ENCODE peak calls at places on chromosomes 1 and 21, in seven cellular contexts. One of them, this sample, is unnamed.
A peak's percentile ranks its signal among the peaks of the same experiment; 100 is the strongest.

GRCh38 chr21:38140192-38140905 is 116.4 kb upstream of the KCNJ15 start:
- DNase-seq in PC-3: peak; percentile 30
- DNase-seq in transverse colon: no peak
- DNase-seq in psoas muscle: peak; percentile 61
- DNase-seq in IMR-90: peak; percentile 25
- DNase-seq in brain microvascular endothelial cell: peak; percentile 4
- DNase-seq in fibroblast of lung: peak; percentile 25
- DNase-seq in this sample: peak; percentile 92

GRCh38 chr1:16243936-16244649 is 7.1 kb upstream of the CPLANE2 start:
- DNase-seq in PC-3: peak; percentile 91
- DNase-seq in transverse colon: peak; percentile 85
- DNase-seq in IMR-90: peak; percentile 81
- DNase-seq in psoas muscle: peak; percentile 83
- DNase-seq in fibroblast of lung: peak; percentile 69
- DNase-seq in brain microvascular endothelial cell: peak; percentile 72
- DNase-seq in this sample: peak; percentile 84

GRCh38 chr21:34047835-34048234 is 25.5 kb upstream of the MRPS6 start:
- DNase-seq in PC-3: no peak
- DNase-seq in fibroblast of lung: no peak
- DNase-seq in brain microvascular endothelial cell: no peak
- DNase-seq in psoas muscle: no peak
- DNase-seq in transverse colon: no peak
- DNase-seq in IMR-90: no peak
- DNase-seq in this sample: no peak

GRCh38 chr1:180213401-180214177 is 16.5 kb upstream of the LHX4 start:
- DNase-seq in brain microvascular endothelial cell: no peak
- DNase-seq in IMR-90: no peak
- DNase-seq in psoas muscle: no peak
- DNase-seq in PC-3: no peak
- DNase-seq in fibroblast of lung: peak; percentile 9
- DNase-seq in transverse colon: peak; percentile 41
- DNase-seq in this sample: peak; percentile 22

GRCh38 chr1:214165850-214166374 is 115.0 kb upstream of the SMYD2 start:
- DNase-seq in PC-3: no peak
- DNase-seq in IMR-90: no peak
- DNase-seq in fibroblast of lung: no peak
- DNase-seq in transverse colon: no peak
- DNase-seq in brain microvascular endothelial cell: no peak
- DNase-seq in psoas muscle: no peak
- DNase-seq in this sample: no peak

GRCh38 chr1:54947540-54947939 is 32.9 kb upstream of the TMEM61 start:
- DNase-seq in brain microvascular endothelial cell: no peak
- DNase-seq in fibroblast of lung: no peak
- DNase-seq in psoas muscle: no peak
- DNase-seq in transverse colon: no peak
- DNase-seq in PC-3: no peak
- DNase-seq in IMR-90: no peak
- DNase-seq in this sample: no peak

GRCh38 chr1:205739348-205740160 is 10.4 kb downstream of the NUCKS1 start:
- DNase-seq in transverse colon: no peak
- DNase-seq in PC-3: no peak
- DNase-seq in psoas muscle: no peak
- DNase-seq in fibroblast of lung: peak; percentile 69
- DNase-seq in brain microvascular endothelial cell: peak; percentile 51
- DNase-seq in IMR-90: peak; percentile 94
- DNase-seq in this sample: peak; percentile 94

GRCh38 chr1:67960766-67961165 is 89.7 kb downstream of the DIRAS3 start:
- DNase-seq in PC-3: no peak
- DNase-seq in transverse colon: no peak
- DNase-seq in fibroblast of lung: no peak
- DNase-seq in brain microvascular endothelial cell: no peak
- DNase-seq in IMR-90: no peak
- DNase-seq in psoas muscle: no peak
- DNase-seq in this sample: no peak

GRCh38 chr1:31987231-31987630 is 26.4 kb upstream of the KHDRBS1 start:
- DNase-seq in IMR-90: no peak
- DNase-seq in transverse colon: no peak
- DNase-seq in fibroblast of lung: no peak
- DNase-seq in PC-3: no peak
- DNase-seq in psoas muscle: no peak
- DNase-seq in brain microvascular endothelial cell: no peak
- DNase-seq in this sample: no peak

GRCh38 chr1:238143038-238143437 is 252.3 kb upstream of the ZP4 start:
- DNase-seq in brain microvascular endothelial cell: no peak
- DNase-seq in IMR-90: no peak
- DNase-seq in fibroblast of lung: no peak
- DNase-seq in psoas muscle: no peak
- DNase-seq in PC-3: no peak
- DNase-seq in transverse colon: no peak
- DNase-seq in this sample: no peak
- TF ChIP-seq CTCF in brain microvascular endothelial cell: no peak
- TF ChIP-seq CTCF in IMR-90: no peak
- TF ChIP-seq CTCF in fibroblast of lung: no peak
- TF ChIP-seq CTCF in psoas muscle: no peak
- TF ChIP-seq CTCF in PC-3: no peak
- TF ChIP-seq CTCF in transverse colon: no peak
- TF ChIP-seq CTCF in this sample: no peak

GRCh38 chr1:11281518-11282331 is 8.7 kb downstream of the UBIAD1 start:
- DNase-seq in transverse colon: no peak
- DNase-seq in brain microvascular endothelial cell: peak; percentile 66
- DNase-seq in psoas muscle: no peak
- DNase-seq in PC-3: peak; percentile 58
- DNase-seq in IMR-90: peak; percentile 98
- DNase-seq in fibroblast of lung: peak; percentile 94
- DNase-seq in this sample: peak; percentile 86
- H3K4me3 ChIP-seq in transverse colon: no peak overlapping the region
- H3K4me3 ChIP-seq in brain microvascular endothelial cell: no peak overlapping the region
- H3K4me3 ChIP-seq in psoas muscle: no peak overlapping the region
- H3K4me3 ChIP-seq in PC-3: no peak overlapping the region
- H3K4me3 ChIP-seq in IMR-90: no peak overlapping the region
- H3K4me3 ChIP-seq in fibroblast of lung: no peak overlapping the region
- H3K4me3 ChIP-seq in this sample: no peak overlapping the region

DNA sequence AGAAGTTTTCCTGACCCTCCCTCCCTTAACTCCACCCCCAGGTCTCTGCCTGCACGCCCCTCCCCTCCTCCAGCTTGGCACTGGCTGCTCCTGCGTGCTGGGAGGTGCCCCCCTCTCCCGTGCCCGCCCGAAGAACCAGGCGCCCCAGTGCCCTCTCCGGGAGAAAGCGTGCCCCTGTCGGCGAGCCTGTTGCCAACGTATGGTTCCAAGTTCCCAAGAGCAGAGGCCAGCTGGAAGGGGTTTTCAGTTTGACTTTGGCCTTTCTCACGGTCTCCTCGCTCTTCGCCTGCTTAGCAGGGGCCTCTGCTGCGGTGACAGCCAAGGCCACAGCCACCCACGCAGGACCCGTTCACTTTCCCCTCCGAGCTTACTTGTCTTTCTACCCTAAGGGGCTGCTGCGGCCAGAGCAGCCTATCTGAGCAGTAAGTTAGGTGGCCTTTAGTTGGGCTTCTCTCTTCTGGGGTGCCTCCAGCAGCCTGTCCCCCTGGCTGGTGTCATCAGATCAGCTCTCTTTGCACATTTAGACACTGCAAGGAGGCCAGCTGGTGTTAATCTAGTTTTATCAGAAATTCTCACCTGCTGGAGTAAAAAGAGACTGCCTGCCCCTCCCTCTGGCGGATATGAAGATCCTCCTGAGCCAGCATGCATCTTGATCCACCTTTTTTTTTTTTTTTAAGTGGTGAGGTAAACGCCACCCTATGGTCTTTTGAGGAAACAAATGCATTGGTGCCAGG is 1.5 kb downstream of the STUM start:
- DNase-seq in fibroblast of lung: no peak
- DNase-seq in psoas muscle: peak; percentile 74
- DNase-seq in transverse colon: peak; percentile 59
- DNase-seq in PC-3: peak; percentile 62
- DNase-seq in brain microvascular endothelial cell: no peak
- DNase-seq in IMR-90: no peak
- DNase-seq in this sample: no peak
- TF ChIP-seq CTCF in fibroblast of lung: no peak
- TF ChIP-seq CTCF in psoas muscle: no peak
- TF ChIP-seq CTCF in transverse colon: no peak
- TF ChIP-seq CTCF in PC-3: peak; percentile 60
- TF ChIP-seq CTCF in brain microvascular endothelial cell: peak; percentile 12
- TF ChIP-seq CTCF in IMR-90: no peak
- TF ChIP-seq CTCF in this sample: peak; percentile 7

GRCh38 chr1:203268901-203269653 is 36.2 kb upstream of the BTG2 start:
- DNase-seq in fibroblast of lung: peak; percentile 64
- DNase-seq in IMR-90: peak; percentile 77
- DNase-seq in transverse colon: no peak
- DNase-seq in PC-3: peak; percentile 86
- DNase-seq in psoas muscle: no peak
- DNase-seq in brain microvascular endothelial cell: peak; percentile 73
- DNase-seq in this sample: peak; percentile 78

GRCh38 chr1:203269654-203270020 is 35.7 kb upstream of the BTG2 start:
- DNase-seq in psoas muscle: no peak
- DNase-seq in fibroblast of lung: no peak
- DNase-seq in IMR-90: no peak
- DNase-seq in brain microvascular endothelial cell: no peak
- DNase-seq in transverse colon: no peak
- DNase-seq in PC-3: no peak
- DNase-seq in this sample: no peak

GRCh38 chr1:203265541-203265940 is 36.1 kb upstream of the CHIT1 start:
- DNase-seq in psoas muscle: no peak
- DNase-seq in transverse colon: no peak
- DNase-seq in brain microvascular endothelial cell: no peak
- DNase-seq in PC-3: peak; percentile 35
- DNase-seq in fibroblast of lung: no peak
- DNase-seq in IMR-90: no peak
- DNase-seq in this sample: no peak

GRCh38 chr1:203267347-203267846 is 37.9 kb upstream of the BTG2 start:
- DNase-seq in brain microvascular endothelial cell: peak; percentile 73
- DNase-seq in transverse colon: peak; percentile 90
- DNase-seq in PC-3: peak; percentile 98
- DNase-seq in IMR-90: peak; percentile 78
- DNase-seq in psoas muscle: peak; percentile 91
- DNase-seq in fibroblast of lung: peak; percentile 76
- DNase-seq in this sample: peak; percentile 91

DNA sequence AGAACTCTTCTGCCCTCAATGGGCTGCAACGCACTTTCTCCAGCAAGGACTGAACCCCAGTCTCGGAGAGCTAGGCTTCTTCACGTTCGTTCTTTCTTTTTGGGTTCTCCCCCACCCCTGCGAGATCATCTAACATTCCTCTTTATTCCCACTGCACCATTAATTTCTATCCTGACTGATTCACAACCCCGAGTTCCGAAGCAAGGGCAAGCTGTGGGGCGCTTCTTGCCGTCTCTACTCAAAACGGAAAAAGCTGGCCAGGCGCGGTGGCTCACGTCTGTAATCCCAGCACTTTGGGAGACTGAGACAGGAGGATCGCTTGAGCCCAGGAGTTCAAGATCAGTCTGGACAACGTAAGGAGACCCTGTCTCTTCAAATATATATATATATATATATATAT is 37.4 kb upstream of the BTG2 start:
- DNase-seq in brain microvascular endothelial cell: no peak
- DNase-seq in PC-3: no peak
- DNase-seq in IMR-90: no peak
- DNase-seq in psoas muscle: no peak
- DNase-seq in transverse colon: no peak
- DNase-seq in fibroblast of lung: no peak
- DNase-seq in this sample: no peak
- H3K4me3 ChIP-seq in brain microvascular endothelial cell: peak overlapping the region; percentile 63
- H3K4me3 ChIP-seq in PC-3: peak overlapping the region; percentile 71
- H3K4me3 ChIP-seq in IMR-90: peak overlapping the region; percentile 59
- H3K4me3 ChIP-seq in psoas muscle: peak overlapping the region; percentile 73
- H3K4me3 ChIP-seq in transverse colon: peak overlapping the region; percentile 40
- H3K4me3 ChIP-seq in fibroblast of lung: peak overlapping the region; percentile 63
- H3K4me3 ChIP-seq in this sample: peak overlapping the region; percentile 83

GRCh38 chr1:25066731-25067520 is 136.8 kb upstream of the RUNX3 start:
- DNase-seq in fibroblast of lung: no peak
- DNase-seq in IMR-90: no peak
- DNase-seq in PC-3: peak; percentile 15
- DNase-seq in brain microvascular endothelial cell: no peak
- DNase-seq in psoas muscle: no peak
- DNase-seq in transverse colon: no peak
- DNase-seq in this sample: no peak

GRCh38 chr1:25068316-25068715 is 138.2 kb upstream of the RUNX3 start:
- DNase-seq in PC-3: no peak
- DNase-seq in fibroblast of lung: no peak
- DNase-seq in IMR-90: no peak
- DNase-seq in transverse colon: no peak
- DNase-seq in brain microvascular endothelial cell: no peak
- DNase-seq in psoas muscle: no peak
- DNase-seq in this sample: no peak

GRCh38 chr1:25067852-25068251 is 137.8 kb upstream of the RUNX3 start:
- DNase-seq in fibroblast of lung: no peak
- DNase-seq in IMR-90: no peak
- DNase-seq in psoas muscle: no peak
- DNase-seq in PC-3: no peak
- DNase-seq in transverse colon: no peak
- DNase-seq in brain microvascular endothelial cell: no peak
- DNase-seq in this sample: no peak

GRCh38 chr1:25066253-25066652 is 136.2 kb upstream of the RUNX3 start:
- DNase-seq in transverse colon: no peak
- DNase-seq in brain microvascular endothelial cell: no peak
- DNase-seq in fibroblast of lung: peak; percentile 71
- DNase-seq in PC-3: no peak
- DNase-seq in IMR-90: no peak
- DNase-seq in psoas muscle: no peak
- DNase-seq in this sample: no peak

GRCh38 chr1:25068829-25069228 is 138.8 kb upstream of the RUNX3 start:
- DNase-seq in transverse colon: no peak
- DNase-seq in brain microvascular endothelial cell: no peak
- DNase-seq in fibroblast of lung: no peak
- DNase-seq in psoas muscle: no peak
- DNase-seq in PC-3: no peak
- DNase-seq in IMR-90: no peak
- DNase-seq in this sample: no peak
- TF ChIP-seq CTCF in transverse colon: no peak
- TF ChIP-seq CTCF in brain microvascular endothelial cell: peak; percentile 43
- TF ChIP-seq CTCF in fibroblast of lung: no peak
- TF ChIP-seq CTCF in psoas muscle: no peak
- TF ChIP-seq CTCF in PC-3: peak; percentile 42
- TF ChIP-seq CTCF in IMR-90: no peak
- TF ChIP-seq CTCF in this sample: peak; percentile 12

This sample was measured in fibroblast of villous mesenchyme.